ENCODE peak calls at places on chromosomes 1 and 21, in four cellular contexts. One of them, this sample, is unnamed.

GRCh38 chr1:211942583-211942982 is 92.8 kb downstream of the INTS7 start:
- DNase-seq in tibial nerve: no peak
- DNase-seq in cardiac fibroblast: no peak
- DNase-seq in psoas muscle: no peak
- DNase-seq in this sample: no peak

GRCh38 chr21:33027401-33028185 is 1.9 kb downstream of the OLIG2 start:
- DNase-seq in tibial nerve: no peak
- DNase-seq in cardiac fibroblast: no peak
- DNase-seq in psoas muscle: no peak
- DNase-seq in this sample: no peak

GRCh38 chr1:27007909-27008582 is 4.6 kb downstream of the TENT5B start:
- DNase-seq in tibial nerve: no peak
- DNase-seq in cardiac fibroblast: no peak
- DNase-seq in psoas muscle: no peak
- DNase-seq in this sample: no peak

GRCh38 chr1:68938051-68938450 is 441.2 kb upstream of the DEPDC1 start:
- DNase-seq in tibial nerve: no peak
- DNase-seq in cardiac fibroblast: no peak
- DNase-seq in psoas muscle: no peak
- DNase-seq in this sample: no peak

GRCh38 chr1:12159826-12160225 is 7.0 kb upstream of the TNFRSF1B start:
- DNase-seq in tibial nerve: no peak
- DNase-seq in cardiac fibroblast: no peak
- DNase-seq in psoas muscle: no peak
- DNase-seq in this sample: peak

GRCh38 chr1:66396212-66396890 is 137.6 kb upstream of the SGIP1 start:
- DNase-seq in tibial nerve: no peak
- DNase-seq in cardiac fibroblast: no peak
- DNase-seq in psoas muscle: no peak
- DNase-seq in this sample: no peak

GRCh38 chr1:21773585-21773984 is 9.4 kb downstream of the USP48 start:
- DNase-seq in tibial nerve: no peak
- DNase-seq in cardiac fibroblast: no peak
- DNase-seq in psoas muscle: no peak
- DNase-seq in this sample: no peak

GRCh38 chr1:237759371-237759770 is 131.4 kb downstream of the ZP4 start:
- DNase-seq in tibial nerve: no peak
- DNase-seq in cardiac fibroblast: no peak
- DNase-seq in psoas muscle: no peak
- DNase-seq in this sample: no peak

GRCh38 chr21:42107177-42107880 is 36.2 kb downstream of the UMODL1 start:
- DNase-seq in tibial nerve: no peak
- DNase-seq in cardiac fibroblast: no peak
- DNase-seq in psoas muscle: no peak
- DNase-seq in this sample: no peak

GRCh38 chr1:212186427-212187207 is 98.6 kb upstream of the PPP2R5A start:
- DNase-seq in tibial nerve: no peak
- DNase-seq in cardiac fibroblast: peak
- DNase-seq in psoas muscle: no peak
- DNase-seq in this sample: no peak

GRCh38 chr1:100358210-100358609 is 5.9 kb downstream of the CDC14A start:
- DNase-seq in tibial nerve: no peak
- DNase-seq in cardiac fibroblast: peak
- DNase-seq in psoas muscle: no peak
- DNase-seq in this sample: peak

GRCh38 chr1:64854674-64855073 is 109.8 kb downstream of the RAVER2 start:
- DNase-seq in tibial nerve: no peak
- DNase-seq in cardiac fibroblast: no peak
- DNase-seq in psoas muscle: no peak
- DNase-seq in this sample: no peak

GRCh38 chr1:36419158-36419557 is 21.4 kb upstream of the LSM10 start:
- DNase-seq in tibial nerve: no peak
- DNase-seq in cardiac fibroblast: no peak
- DNase-seq in psoas muscle: no peak
- DNase-seq in this sample: no peak

GRCh38 chr21:44793269-44794030 is 8.2 kb downstream of the UBE2G2 start:
- DNase-seq in tibial nerve: peak
- DNase-seq in cardiac fibroblast: peak
- DNase-seq in psoas muscle: peak
- DNase-seq in this sample: peak

GRCh38 chr1:25543425-25544242 is at the start of gene LDLRAP1:
- DNase-seq in tibial nerve: peak
- DNase-seq in cardiac fibroblast: peak
- DNase-seq in psoas muscle: peak
- DNase-seq in this sample: no peak

GRCh38 chr1:91830242-91831131 is 55.5 kb downstream of the TGFBR3 start:
- DNase-seq in tibial nerve: peak
- DNase-seq in cardiac fibroblast: peak
- DNase-seq in psoas muscle: peak
- DNase-seq in this sample: no peak

GRCh38 chr1:93878501-93878888 is 511 bp downstream of the DNTTIP2 start:
- DNase-seq in tibial nerve: peak
- DNase-seq in cardiac fibroblast: peak
- DNase-seq in psoas muscle: peak
- DNase-seq in this sample: no peak

GRCh38 chr21:41648591-41649031 is 118.2 kb downstream of the RIPK4 start:
- DNase-seq in tibial nerve: no peak
- DNase-seq in cardiac fibroblast: peak
- DNase-seq in psoas muscle: no peak
- DNase-seq in this sample: no peak

GRCh38 chr1:7013833-7014639 is 228.8 kb downstream of the CAMTA1 start:
- DNase-seq in tibial nerve: no peak
- DNase-seq in cardiac fibroblast: no peak
- DNase-seq in psoas muscle: no peak
- DNase-seq in this sample: no peak

GRCh38 chr1:47460456-47460855 is 22.6 kb downstream of the FOXD2 start:
- DNase-seq in tibial nerve: no peak
- DNase-seq in cardiac fibroblast: no peak
- DNase-seq in psoas muscle: no peak
- DNase-seq in this sample: no peak

GRCh38 chr21:37139902-37140301 is 66.8 kb downstream of the TTC3 start:
- DNase-seq in tibial nerve: no peak
- DNase-seq in cardiac fibroblast: peak
- DNase-seq in psoas muscle: no peak
- DNase-seq in this sample: no peak

GRCh38 chr1:112239953-112240352 is 156.1 kb upstream of the CTTNBP2NL start:
- DNase-seq in tibial nerve: no peak
- DNase-seq in cardiac fibroblast: no peak
- DNase-seq in psoas muscle: no peak
- DNase-seq in this sample: no peak

GRCh38 chr1:103265551-103265950 is 157.2 kb upstream of the COL11A1 start:
- DNase-seq in tibial nerve: no peak
- DNase-seq in cardiac fibroblast: no peak
- DNase-seq in psoas muscle: no peak
- DNase-seq in this sample: no peak

GRCh38 chr1:22225858-22226584 is 83.1 kb upstream of the WNT4 start:
- DNase-seq in tibial nerve: no peak
- DNase-seq in cardiac fibroblast: no peak
- DNase-seq in psoas muscle: no peak
- DNase-seq in this sample: peak

GRCh38 chr1:157105988-157106812 is 6.6 kb upstream of the ETV3L start:
- DNase-seq in tibial nerve: no peak
- DNase-seq in cardiac fibroblast: peak
- DNase-seq in psoas muscle: peak
- DNase-seq in this sample: no peak

GRCh38 chr1:76867342-76868130 is at the start of gene ST6GALNAC5:
- DNase-seq in tibial nerve: no peak
- DNase-seq in cardiac fibroblast: peak
- DNase-seq in psoas muscle: no peak
- DNase-seq in this sample: no peak

GRCh38 chr1:19799877-19800804 is at the start of gene TMCO4:
- DNase-seq in tibial nerve: peak
- DNase-seq in cardiac fibroblast: peak
- DNase-seq in psoas muscle: peak
- DNase-seq in this sample: peak

GRCh38 chr1:228697209-228698016 is 37.9 kb upstream of the RHOU start:
- DNase-seq in tibial nerve: peak
- DNase-seq in cardiac fibroblast: peak
- DNase-seq in psoas muscle: peak
- DNase-seq in this sample: no peak

GRCh38 chr1:82090104-82090503 is 289.4 kb downstream of the ADGRL2 start:
- DNase-seq in tibial nerve: no peak
- DNase-seq in cardiac fibroblast: peak
- DNase-seq in psoas muscle: no peak
- DNase-seq in this sample: no peak

GRCh38 chr21:25507522-25507921 is 99.8 kb downstream of the MRPL39 start:
- DNase-seq in tibial nerve: no peak
- DNase-seq in cardiac fibroblast: peak
- DNase-seq in psoas muscle: no peak
- DNase-seq in this sample: peak

GRCh38 chr21:34054259-34054658 is 19.1 kb upstream of the MRPS6 start:
- DNase-seq in tibial nerve: no peak
- DNase-seq in cardiac fibroblast: no peak
- DNase-seq in psoas muscle: no peak
- DNase-seq in this sample: no peak

GRCh38 chr1:199982606-199983005 is 44.9 kb upstream of the NR5A2 start:
- DNase-seq in tibial nerve: no peak
- DNase-seq in cardiac fibroblast: no peak
- DNase-seq in psoas muscle: no peak
- DNase-seq in this sample: no peak

GRCh38 chr21:32916522-32917099 is 109.1 kb upstream of the OLIG2 start:
- DNase-seq in tibial nerve: no peak
- DNase-seq in cardiac fibroblast: peak
- DNase-seq in psoas muscle: no peak
- DNase-seq in this sample: peak

DNA sequence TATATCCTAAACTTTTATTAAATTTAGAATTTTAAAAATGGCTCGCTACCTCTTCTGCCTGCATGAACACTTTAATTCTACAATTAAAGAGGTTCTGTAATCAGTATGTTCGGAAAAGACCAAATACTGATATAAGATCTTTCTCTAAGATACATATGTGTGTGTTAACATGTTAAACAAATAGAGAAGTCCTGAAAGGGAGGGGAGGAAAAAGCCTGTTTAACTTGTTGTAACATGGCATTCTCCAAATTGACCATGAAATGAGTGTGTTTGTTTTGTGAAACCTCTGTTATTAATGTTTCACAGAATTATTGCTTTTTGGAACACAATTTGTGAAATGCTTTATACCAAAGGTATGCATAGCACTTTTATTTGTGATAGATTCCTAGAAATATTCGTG is 77.0 kb downstream of the MARK1 start:
- DNase-seq in tibial nerve: no peak
- DNase-seq in cardiac fibroblast: no peak
- DNase-seq in psoas muscle: no peak
- DNase-seq in this sample: no peak
- H3K4me3 ChIP-seq in tibial nerve: no peak
- H3K4me3 ChIP-seq in cardiac fibroblast: no peak
- H3K4me3 ChIP-seq in psoas muscle: no peak
- H3K4me3 ChIP-seq in this sample: no peak

GRCh38 chr1:2189459-2190425 is 4.8 kb downstream of the FAAP20 start:
- DNase-seq in tibial nerve: peak
- DNase-seq in cardiac fibroblast: peak
- DNase-seq in psoas muscle: peak
- DNase-seq in this sample: peak

GRCh38 chr1:2194319-2194897 is at the start of gene FAAP20:
- DNase-seq in tibial nerve: no peak
- DNase-seq in cardiac fibroblast: peak
- DNase-seq in psoas muscle: no peak
- DNase-seq in this sample: peak

GRCh38 chr1:2190491-2190976 is 4.0 kb downstream of the FAAP20 start:
- DNase-seq in tibial nerve: no peak
- DNase-seq in cardiac fibroblast: no peak
- DNase-seq in psoas muscle: no peak
- DNase-seq in this sample: no peak

GRCh38 chr1:2193514-2194251 is 889 bp downstream of the FAAP20 start:
- DNase-seq in tibial nerve: no peak
- DNase-seq in cardiac fibroblast: no peak
- DNase-seq in psoas muscle: no peak
- DNase-seq in this sample: no peak

DNA sequence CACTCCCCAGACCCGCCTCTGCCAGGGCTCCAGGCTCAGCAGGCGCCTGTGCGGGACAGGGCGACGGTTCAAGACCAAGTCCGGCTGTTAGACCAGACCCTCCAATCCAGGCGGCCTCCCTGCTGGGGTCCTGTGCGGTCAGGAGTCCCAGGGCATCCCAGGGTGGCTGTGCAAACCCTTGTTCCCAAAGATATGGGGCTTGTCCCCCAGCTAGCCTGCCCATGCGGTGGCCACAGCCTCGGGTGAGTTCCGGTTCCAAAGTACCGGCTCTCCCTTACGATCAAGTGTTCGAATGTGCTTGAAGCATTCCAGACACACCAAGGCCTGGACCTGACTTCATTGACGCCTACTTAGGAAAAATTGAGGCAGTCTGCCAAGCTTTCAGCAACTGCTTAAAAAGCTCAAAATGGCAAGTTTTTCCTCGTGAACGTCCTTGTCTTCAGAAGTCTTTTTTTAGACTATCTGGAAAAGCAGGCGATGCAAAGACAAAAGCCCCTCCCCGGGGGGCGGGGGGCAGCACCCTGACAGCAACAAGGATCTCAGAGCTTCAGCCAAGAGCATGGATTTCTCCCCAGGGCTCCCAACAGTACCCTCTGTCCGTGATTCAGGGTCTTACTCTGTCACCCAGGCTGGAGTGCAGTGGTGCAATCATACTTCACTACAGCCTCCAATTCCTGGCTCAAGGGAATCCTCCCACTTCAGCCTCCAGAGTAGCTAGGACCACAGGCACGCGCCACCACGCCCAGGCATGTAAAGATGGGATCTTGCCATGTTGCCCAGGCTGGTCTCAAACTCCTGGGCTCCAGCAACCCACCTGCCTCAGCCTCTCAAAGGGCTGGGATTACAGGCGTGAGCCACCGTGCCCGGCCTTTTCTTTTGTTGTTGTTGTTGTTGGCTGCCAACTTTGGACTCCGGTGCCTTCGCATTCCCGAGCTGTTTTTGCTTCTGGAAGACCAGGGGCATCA is 2.3 kb downstream of the FAAP20 start:
- DNase-seq in tibial nerve: peak
- DNase-seq in cardiac fibroblast: peak
- DNase-seq in psoas muscle: no peak
- DNase-seq in this sample: no peak
- H3K4me3 ChIP-seq in tibial nerve: no peak
- H3K4me3 ChIP-seq in cardiac fibroblast: no peak
- H3K4me3 ChIP-seq in psoas muscle: peak
- H3K4me3 ChIP-seq in this sample: no peak

GRCh38 chr1:67437961-67438360 is 7.8 kb upstream of the SERBP1 start:
- DNase-seq in tibial nerve: no peak
- DNase-seq in cardiac fibroblast: no peak
- DNase-seq in psoas muscle: no peak
- DNase-seq in this sample: no peak
- H3K4me3 ChIP-seq in tibial nerve: no peak
- H3K4me3 ChIP-seq in cardiac fibroblast: no peak
- H3K4me3 ChIP-seq in psoas muscle: no peak
- H3K4me3 ChIP-seq in this sample: no peak

GRCh38 chr1:203052556-203053059 is 26.3 kb downstream of the PPFIA4 start:
- DNase-seq in tibial nerve: no peak
- DNase-seq in cardiac fibroblast: no peak
- DNase-seq in psoas muscle: no peak
- DNase-seq in this sample: no peak

GRCh38 chr1:203054184-203054583 is 27.9 kb downstream of the PPFIA4 start:
- DNase-seq in tibial nerve: no peak
- DNase-seq in cardiac fibroblast: no peak
- DNase-seq in psoas muscle: no peak
- DNase-seq in this sample: no peak

GRCh38 chr1:203056516-203056915 is 29.3 kb downstream of the MYOG start:
- DNase-seq in tibial nerve: no peak
- DNase-seq in cardiac fibroblast: no peak
- DNase-seq in psoas muscle: no peak
- DNase-seq in this sample: no peak

GRCh38 chr1:203055983-203056382 is 29.7 kb downstream of the PPFIA4 start:
- DNase-seq in tibial nerve: no peak
- DNase-seq in cardiac fibroblast: no peak
- DNase-seq in psoas muscle: no peak
- DNase-seq in this sample: no peak

GRCh38 chr1:203055166-203055799 is 29.0 kb downstream of the PPFIA4 start:
- DNase-seq in tibial nerve: no peak
- DNase-seq in cardiac fibroblast: no peak
- DNase-seq in psoas muscle: no peak
- DNase-seq in this sample: no peak
- H3K4me3 ChIP-seq in tibial nerve: no peak
- H3K4me3 ChIP-seq in cardiac fibroblast: no peak
- H3K4me3 ChIP-seq in psoas muscle: no peak
- H3K4me3 ChIP-seq in this sample: no peak

This sample was measured in Jurkat, Clone E6-1.